ENCODE peak calls at places on chromosomes 6 and 20, in nine cellular contexts. One of them, this sample, is unnamed.

GRCh38 chr6:5202941-5203340 is 57.8 kb downstream of the LYRM4 start:
- DNase-seq in fibroblast of lung: no peak
- DNase-seq in tibial nerve: no peak
- DNase-seq in WTC11: no peak
- DNase-seq in upper lobe of right lung: no peak
- DNase-seq in sigmoid colon: no peak
- DNase-seq in CD4-positive, alpha-beta T cell: no peak
- DNase-seq in NB4: no peak
- DNase-seq in GM13977: no peak
- DNase-seq in this sample: no peak

GRCh38 chr6:167565884-167566491 is 241.1 kb downstream of the TTLL2 start:
- DNase-seq in fibroblast of lung: no peak
- DNase-seq in tibial nerve: peak
- DNase-seq in WTC11: no peak
- DNase-seq in upper lobe of right lung: no peak
- DNase-seq in sigmoid colon: peak
- DNase-seq in CD4-positive, alpha-beta T cell: no peak
- DNase-seq in NB4: no peak
- DNase-seq in GM13977: no peak
- DNase-seq in this sample: no peak

GRCh38 chr20:63966944-63967322 is 2.8 kb downstream of the ZNF512B start:
- DNase-seq in fibroblast of lung: no peak
- DNase-seq in tibial nerve: no peak
- DNase-seq in WTC11: no peak
- DNase-seq in upper lobe of right lung: no peak
- DNase-seq in sigmoid colon: peak
- DNase-seq in CD4-positive, alpha-beta T cell: no peak
- DNase-seq in NB4: no peak
- DNase-seq in GM13977: no peak
- DNase-seq in this sample: no peak

GRCh38 chr6:84882768-84883766 is 118.7 kb upstream of the TBX18 start:
- DNase-seq in fibroblast of lung: peak
- DNase-seq in tibial nerve: no peak
- DNase-seq in WTC11: no peak
- DNase-seq in upper lobe of right lung: no peak
- DNase-seq in sigmoid colon: no peak
- DNase-seq in CD4-positive, alpha-beta T cell: no peak
- DNase-seq in NB4: no peak
- DNase-seq in GM13977: no peak
- DNase-seq in this sample: no peak

GRCh38 chr20:40664891-40665290 is 24.1 kb downstream of the MAFB start:
- DNase-seq in fibroblast of lung: no peak
- DNase-seq in tibial nerve: no peak
- DNase-seq in WTC11: no peak
- DNase-seq in upper lobe of right lung: no peak
- DNase-seq in sigmoid colon: no peak
- DNase-seq in CD4-positive, alpha-beta T cell: no peak
- DNase-seq in NB4: no peak
- DNase-seq in GM13977: no peak
- DNase-seq in this sample: no peak

GRCh38 chr20:3275064-3275935 is 36.3 kb upstream of the SLC4A11 start:
- DNase-seq in fibroblast of lung: no peak
- DNase-seq in tibial nerve: no peak
- DNase-seq in WTC11: no peak
- DNase-seq in upper lobe of right lung: no peak
- DNase-seq in sigmoid colon: no peak
- DNase-seq in CD4-positive, alpha-beta T cell: no peak
- DNase-seq in NB4: no peak
- DNase-seq in GM13977: no peak
- DNase-seq in this sample: no peak

GRCh38 chr20:54234991-54235390 is 27.1 kb downstream of the PFDN4 start:
- DNase-seq in fibroblast of lung: no peak
- DNase-seq in tibial nerve: no peak
- DNase-seq in WTC11: no peak
- DNase-seq in upper lobe of right lung: no peak
- DNase-seq in sigmoid colon: no peak
- DNase-seq in CD4-positive, alpha-beta T cell: no peak
- DNase-seq in NB4: no peak
- DNase-seq in GM13977: no peak
- DNase-seq in this sample: no peak

GRCh38 chr6:45625191-45625664 is 247.5 kb upstream of the SUPT3H start:
- DNase-seq in fibroblast of lung: peak
- DNase-seq in tibial nerve: no peak
- DNase-seq in WTC11: no peak
- DNase-seq in upper lobe of right lung: no peak
- DNase-seq in sigmoid colon: no peak
- DNase-seq in CD4-positive, alpha-beta T cell: no peak
- DNase-seq in NB4: peak
- DNase-seq in GM13977: no peak
- DNase-seq in this sample: no peak

GRCh38 chr6:107620736-107621135 is 130.8 kb downstream of the SOBP start:
- DNase-seq in fibroblast of lung: peak
- DNase-seq in tibial nerve: no peak
- DNase-seq in WTC11: no peak
- DNase-seq in upper lobe of right lung: no peak
- DNase-seq in sigmoid colon: no peak
- DNase-seq in CD4-positive, alpha-beta T cell: no peak
- DNase-seq in NB4: no peak
- DNase-seq in GM13977: no peak
- DNase-seq in this sample: no peak

GRCh38 chr6:3359091-3359752 is 97.6 kb downstream of the SLC22A23 start:
- DNase-seq in fibroblast of lung: no peak
- DNase-seq in tibial nerve: no peak
- DNase-seq in WTC11: no peak
- DNase-seq in upper lobe of right lung: no peak
- DNase-seq in sigmoid colon: peak
- DNase-seq in CD4-positive, alpha-beta T cell: no peak
- DNase-seq in NB4: no peak
- DNase-seq in GM13977: no peak
- DNase-seq in this sample: no peak

GRCh38 chr6:29294499-29294914 is 7.0 kb upstream of the OR14J1 start:
- DNase-seq in fibroblast of lung: no peak
- DNase-seq in tibial nerve: no peak
- DNase-seq in WTC11: no peak
- DNase-seq in upper lobe of right lung: no peak
- DNase-seq in sigmoid colon: no peak
- DNase-seq in CD4-positive, alpha-beta T cell: no peak
- DNase-seq in NB4: no peak
- DNase-seq in GM13977: no peak
- DNase-seq in this sample: no peak

GRCh38 chr6:39754493-39755115 is 29.4 kb upstream of the KIF6 start:
- DNase-seq in fibroblast of lung: peak
- DNase-seq in tibial nerve: peak
- DNase-seq in WTC11: no peak
- DNase-seq in upper lobe of right lung: no peak
- DNase-seq in sigmoid colon: no peak
- DNase-seq in CD4-positive, alpha-beta T cell: no peak
- DNase-seq in NB4: no peak
- DNase-seq in GM13977: no peak
- DNase-seq in this sample: no peak

GRCh38 chr6:14889172-14889571 is 356.7 kb upstream of the JARID2 start:
- DNase-seq in fibroblast of lung: peak
- DNase-seq in tibial nerve: no peak
- DNase-seq in WTC11: no peak
- DNase-seq in upper lobe of right lung: no peak
- DNase-seq in sigmoid colon: no peak
- DNase-seq in CD4-positive, alpha-beta T cell: no peak
- DNase-seq in NB4: no peak
- DNase-seq in GM13977: no peak
- DNase-seq in this sample: no peak

GRCh38 chr6:37615564-37616340 is 81.9 kb downstream of the MDGA1 start:
- DNase-seq in fibroblast of lung: no peak
- DNase-seq in tibial nerve: no peak
- DNase-seq in WTC11: no peak
- DNase-seq in upper lobe of right lung: no peak
- DNase-seq in sigmoid colon: peak
- DNase-seq in CD4-positive, alpha-beta T cell: no peak
- DNase-seq in NB4: peak
- DNase-seq in GM13977: no peak
- DNase-seq in this sample: no peak

GRCh38 chr6:15521516-15521915 is 141.3 kb downstream of the DTNBP1 start:
- DNase-seq in fibroblast of lung: no peak
- DNase-seq in tibial nerve: no peak
- DNase-seq in WTC11: no peak
- DNase-seq in upper lobe of right lung: no peak
- DNase-seq in sigmoid colon: peak
- DNase-seq in CD4-positive, alpha-beta T cell: no peak
- DNase-seq in NB4: no peak
- DNase-seq in GM13977: no peak
- DNase-seq in this sample: no peak

GRCh38 chr6:18263561-18264337 is 581 bp downstream of the DEK start:
- DNase-seq in fibroblast of lung: peak
- DNase-seq in tibial nerve: peak
- DNase-seq in WTC11: no peak
- DNase-seq in upper lobe of right lung: peak
- DNase-seq in sigmoid colon: peak
- DNase-seq in CD4-positive, alpha-beta T cell: peak
- DNase-seq in NB4: peak
- DNase-seq in GM13977: peak
- DNase-seq in this sample: no peak

DNA sequence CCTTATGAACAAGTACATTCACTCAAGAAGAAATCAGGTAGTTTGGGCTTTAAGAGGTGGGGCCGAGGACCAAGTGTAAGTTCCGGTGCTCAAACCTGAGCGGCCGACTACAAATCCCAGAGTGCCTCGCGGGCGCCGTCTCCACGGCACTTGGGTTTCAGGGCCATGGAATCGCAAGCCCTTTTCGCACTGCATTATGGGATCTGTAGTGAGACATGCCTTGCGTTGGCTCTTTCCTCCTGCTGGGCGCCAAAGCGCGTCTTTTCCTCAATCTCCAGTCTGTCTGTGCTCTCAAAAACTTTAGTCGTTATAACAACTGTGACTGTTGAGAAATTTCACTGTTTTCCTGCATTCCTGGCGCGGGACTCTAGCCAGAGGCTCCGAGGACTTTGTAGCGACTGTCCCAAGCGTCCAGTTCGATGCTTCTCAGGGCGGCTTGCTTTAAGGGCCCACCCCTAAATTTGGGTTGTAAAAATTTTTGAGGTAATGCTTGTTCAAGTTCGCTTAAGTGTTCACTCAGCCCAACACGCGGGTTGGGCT is 408 bp upstream of the FBXO9 start:
- DNase-seq in fibroblast of lung: peak
- DNase-seq in tibial nerve: peak
- DNase-seq in WTC11: peak
- DNase-seq in upper lobe of right lung: peak
- DNase-seq in sigmoid colon: peak
- DNase-seq in CD4-positive, alpha-beta T cell: peak
- DNase-seq in NB4: peak
- DNase-seq in GM13977: peak
- DNase-seq in this sample: peak
- TF ChIP-seq CTCF in fibroblast of lung: no peak
- TF ChIP-seq CTCF in tibial nerve: peak
- TF ChIP-seq CTCF in WTC11: no peak
- TF ChIP-seq CTCF in upper lobe of right lung: no peak
- TF ChIP-seq CTCF in sigmoid colon: no peak
- TF ChIP-seq CTCF in CD4-positive, alpha-beta T cell: peak
- TF ChIP-seq CTCF in NB4: no peak
- TF ChIP-seq CTCF in GM13977: no peak
- TF ChIP-seq CTCF in this sample: no peak

GRCh38 chr20:58850693-58851174 is at the start of gene GNAS-AS1:
- DNase-seq in fibroblast of lung: peak
- DNase-seq in tibial nerve: peak
- DNase-seq in WTC11: peak
- DNase-seq in upper lobe of right lung: peak
- DNase-seq in sigmoid colon: peak
- DNase-seq in CD4-positive, alpha-beta T cell: peak
- DNase-seq in NB4: no peak
- DNase-seq in GM13977: peak
- DNase-seq in this sample: no peak
- TF ChIP-seq CTCF in fibroblast of lung: no peak
- TF ChIP-seq CTCF in tibial nerve: no peak
- TF ChIP-seq CTCF in WTC11: no peak
- TF ChIP-seq CTCF in upper lobe of right lung: no peak
- TF ChIP-seq CTCF in sigmoid colon: no peak
- TF ChIP-seq CTCF in CD4-positive, alpha-beta T cell: no peak
- TF ChIP-seq CTCF in NB4: no peak
- TF ChIP-seq CTCF in GM13977: peak
- TF ChIP-seq CTCF in this sample: no peak

DNA sequence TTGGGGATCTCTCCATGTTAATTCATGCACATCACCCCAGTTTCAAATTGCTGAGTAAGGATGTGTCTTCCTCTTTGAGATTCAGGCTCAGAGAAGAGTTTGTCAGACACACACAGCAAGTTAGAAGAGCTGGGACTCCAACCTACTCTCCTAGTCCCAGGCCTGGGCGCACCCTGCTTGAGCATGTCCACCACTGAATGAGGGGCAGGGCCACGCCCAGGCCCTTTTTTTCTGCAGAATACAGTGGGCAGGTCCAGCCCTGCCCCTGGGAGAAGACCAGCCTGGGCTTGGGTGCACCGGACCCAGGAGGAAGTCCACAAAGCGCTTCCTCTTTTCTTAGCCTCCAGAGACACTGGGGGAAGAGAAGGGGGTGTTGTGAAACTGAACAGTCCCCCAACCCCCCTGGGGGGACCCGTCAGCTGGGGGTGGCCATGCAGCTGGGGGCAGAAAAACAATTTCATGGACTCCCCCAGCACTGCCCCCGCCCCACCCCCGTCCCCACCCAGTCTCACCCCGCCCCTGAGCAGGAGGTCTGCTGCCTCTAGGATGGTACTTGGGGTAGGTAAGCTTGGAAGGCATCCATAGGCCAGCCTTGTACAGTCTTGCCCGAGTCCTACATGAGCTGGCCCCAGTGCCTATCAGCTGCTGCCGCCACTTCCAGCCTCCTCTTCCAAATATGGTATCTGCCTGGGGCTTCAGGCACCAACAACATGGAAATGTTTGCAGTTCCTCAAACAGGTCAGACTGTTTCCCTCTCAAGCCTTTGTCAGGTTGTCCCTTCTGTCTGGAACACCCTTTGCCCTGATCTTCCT is 11.7 kb upstream of the HCK start:
- DNase-seq in fibroblast of lung: no peak
- DNase-seq in tibial nerve: no peak
- DNase-seq in WTC11: no peak
- DNase-seq in upper lobe of right lung: peak
- DNase-seq in sigmoid colon: no peak
- DNase-seq in CD4-positive, alpha-beta T cell: no peak
- DNase-seq in NB4: peak
- DNase-seq in GM13977: no peak
- DNase-seq in this sample: peak
- TF ChIP-seq CTCF in fibroblast of lung: no peak
- TF ChIP-seq CTCF in tibial nerve: no peak
- TF ChIP-seq CTCF in WTC11: no peak
- TF ChIP-seq CTCF in upper lobe of right lung: no peak
- TF ChIP-seq CTCF in sigmoid colon: no peak
- TF ChIP-seq CTCF in CD4-positive, alpha-beta T cell: no peak
- TF ChIP-seq CTCF in NB4: no peak
- TF ChIP-seq CTCF in GM13977: no peak
- TF ChIP-seq CTCF in this sample: no peak

DNA sequence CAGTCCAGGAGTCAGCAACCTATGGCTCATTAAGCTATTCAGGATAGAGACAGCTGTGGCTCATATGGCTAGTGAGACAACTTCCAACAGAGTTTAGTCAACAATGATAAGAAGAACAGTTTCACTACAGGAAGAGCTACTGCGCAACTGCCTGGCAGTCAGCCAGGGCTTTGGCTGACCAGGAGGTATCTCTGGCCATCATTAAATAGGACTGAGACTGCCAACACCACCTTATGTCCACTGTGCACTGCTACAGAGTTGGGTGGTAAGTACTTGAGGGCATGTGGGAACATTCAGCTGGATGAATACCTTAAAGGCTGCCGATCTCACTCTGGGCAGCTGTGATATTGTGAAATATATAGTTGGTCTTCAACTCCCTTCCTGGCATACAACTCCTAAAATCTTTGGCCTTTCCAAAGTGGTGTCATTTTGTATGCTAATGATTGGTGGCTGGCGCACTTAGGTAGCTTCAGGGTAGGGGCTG is 52.2 kb upstream of the FAM83C start:
- DNase-seq in fibroblast of lung: peak
- DNase-seq in tibial nerve: no peak
- DNase-seq in WTC11: no peak
- DNase-seq in upper lobe of right lung: peak
- DNase-seq in sigmoid colon: no peak
- DNase-seq in CD4-positive, alpha-beta T cell: no peak
- DNase-seq in NB4: peak
- DNase-seq in GM13977: no peak
- DNase-seq in this sample: no peak
- TF ChIP-seq CTCF in fibroblast of lung: no peak
- TF ChIP-seq CTCF in tibial nerve: no peak
- TF ChIP-seq CTCF in WTC11: no peak
- TF ChIP-seq CTCF in upper lobe of right lung: no peak
- TF ChIP-seq CTCF in sigmoid colon: no peak
- TF ChIP-seq CTCF in CD4-positive, alpha-beta T cell: no peak
- TF ChIP-seq CTCF in NB4: no peak
- TF ChIP-seq CTCF in GM13977: no peak
- TF ChIP-seq CTCF in this sample: no peak